ENCODE peak calls at places on chromosomes 16 and 17, in eight cellular contexts. One of them, this sample, is unnamed.

GRCh38 chr17:8725881-8726280 is 18.8 kb downstream of the CCDC42 start:
- DNase-seq in EL: no peak
- DNase-seq in lower leg skin: peak; percentile 74
- DNase-seq in A549: no peak
- DNase-seq in pons: no peak
- DNase-seq in left lung: no peak
- DNase-seq in NCI-H345: no peak
- DNase-seq in GM20000: no peak
- DNase-seq in this sample: no peak

GRCh38 chr17:68103148-68103547 is 67.6 kb downstream of the KPNA2 start:
- DNase-seq in EL: no peak
- DNase-seq in lower leg skin: no peak
- DNase-seq in A549: no peak
- DNase-seq in pons: peak; percentile 6
- DNase-seq in left lung: no peak
- DNase-seq in NCI-H345: no peak
- DNase-seq in GM20000: no peak
- DNase-seq in this sample: no peak

GRCh38 chr17:57396515-57396921 is 140.2 kb downstream of the MSI2 start:
- DNase-seq in EL: no peak
- DNase-seq in lower leg skin: no peak
- DNase-seq in A549: no peak
- DNase-seq in pons: no peak
- DNase-seq in left lung: no peak
- DNase-seq in NCI-H345: no peak
- DNase-seq in GM20000: no peak
- DNase-seq in this sample: no peak

GRCh38 chr17:10127819-10128375 is 70.5 kb downstream of the GAS7 start:
- DNase-seq in EL: peak; percentile 81
- DNase-seq in lower leg skin: peak; percentile 96
- DNase-seq in A549: no peak
- DNase-seq in pons: no peak
- DNase-seq in left lung: peak; percentile 85
- DNase-seq in NCI-H345: no peak
- DNase-seq in GM20000: no peak
- DNase-seq in this sample: no peak

GRCh38 chr16:3793161-3793576 is 75.8 kb upstream of the TRAP1 start:
- DNase-seq in EL: no peak
- DNase-seq in lower leg skin: peak; percentile 68
- DNase-seq in A549: no peak
- DNase-seq in pons: peak; percentile 40
- DNase-seq in left lung: no peak
- DNase-seq in NCI-H345: no peak
- DNase-seq in GM20000: no peak
- DNase-seq in this sample: no peak

GRCh38 chr17:49290690-49291326 is 60.2 kb upstream of the PHOSPHO1 start:
- DNase-seq in EL: peak; percentile 33
- DNase-seq in lower leg skin: no peak
- DNase-seq in A549: peak; percentile 62
- DNase-seq in pons: peak; percentile 51
- DNase-seq in left lung: no peak
- DNase-seq in NCI-H345: peak; percentile 6
- DNase-seq in GM20000: no peak
- DNase-seq in this sample: no peak

GRCh38 chr17:59287452-59287851 is 44.0 kb upstream of the YPEL2 start:
- DNase-seq in EL: peak; percentile 51
- DNase-seq in lower leg skin: no peak
- DNase-seq in A549: no peak
- DNase-seq in pons: no peak
- DNase-seq in left lung: no peak
- DNase-seq in NCI-H345: no peak
- DNase-seq in GM20000: no peak
- DNase-seq in this sample: no peak

GRCh38 chr17:35448214-35448898 is at the start of gene SLFN13:
- DNase-seq in EL: peak; percentile 85
- DNase-seq in lower leg skin: peak; percentile 95
- DNase-seq in A549: peak; percentile 74
- DNase-seq in pons: peak; percentile 22
- DNase-seq in left lung: peak; percentile 95
- DNase-seq in NCI-H345: peak; percentile 29
- DNase-seq in GM20000: peak; percentile 81
- DNase-seq in this sample: peak; percentile 91

GRCh38 chr16:56451753-56452689 is 667 bp downstream of the OGFOD1 start:
- DNase-seq in EL: peak; percentile 40
- DNase-seq in lower leg skin: no peak
- DNase-seq in A549: peak; percentile 35
- DNase-seq in pons: peak; percentile 28
- DNase-seq in left lung: no peak
- DNase-seq in NCI-H345: no peak
- DNase-seq in GM20000: peak; percentile 50
- DNase-seq in this sample: no peak

This sample was measured in GM06990.